ENCODE peak calls at places on chromosomes 4 and X, in four cellular contexts. U is ELR, C is RPMI7951, H is mesothelial cell of epicardium. L is an unnamed sample.

GRCh38 chr4:98110929-98111328 is 32.3 kb downstream of the STPG2 start:
- DNase-seq in U (no peak), C (no peak), H (no peak), L (no peak)

GRCh38 chr4:183478123-183478522 is 26.7 kb upstream of the ING2 start:
- DNase-seq in U (no peak), C (no peak), H (no peak), L (no peak)

GRCh38 chrX:108001218-108001814 is 19.1 kb upstream of the TEX13B start:
- DNase-seq in U (peak), C (peak), H (no peak), L (peak)

GRCh38 chrX:134181261-134181660 is 55.7 kb upstream of the CCDC160 start:
- DNase-seq in U (no peak), C (no peak), H (no peak), L (no peak)

GRCh38 chr4:100644150-100644549 is 126.3 kb upstream of the EMCN start:
- DNase-seq in U (no peak), C (no peak), H (no peak), L (no peak)

GRCh38 chrX:48580662-48581061 is 6.4 kb downstream of the RBM3 start:
- DNase-seq in U (no peak), C (peak), H (no peak), L (no peak)

GRCh38 chrX:26918633-26919032 is 544.5 kb downstream of the PPP4R3C start:
- DNase-seq in U (no peak), C (no peak), H (no peak), L (no peak)

GRCh38 chr4:116302990-116303735 is 782.2 kb downstream of the TRAM1L1 start:
- DNase-seq in U (no peak), C (no peak), H (no peak), L (no peak)

GRCh38 chrX:9501362-9501761 is 36.5 kb downstream of the TBL1X start:
- DNase-seq in U (no peak), C (no peak), H (no peak), L (no peak)

GRCh38 chr4:38563703-38564490 is 100.1 kb upstream of the KLF3 start:
- DNase-seq in U (no peak), C (no peak), H (no peak), L (no peak)

GRCh38 chr4:170259631-170260153 is 169.9 kb upstream of the AADAT start:
- DNase-seq in U (peak), C (peak), H (peak), L (peak)

GRCh38 chr4:184613405-184613804 is 35.8 kb downstream of the CASP3 start:
- DNase-seq in U (no peak), C (no peak), H (no peak), L (no peak)

GRCh38 chr4:112732142-112732541 is 95.2 kb downstream of the LARP7 start:
- DNase-seq in U (no peak), C (no peak), H (no peak), L (no peak)

GRCh38 chrX:139179592-139179991 is 350.9 kb upstream of the F9 start:
- DNase-seq in U (no peak), C (no peak), H (no peak), L (no peak)

GRCh38 chr4:79862842-79863241 is 210.2 kb downstream of the ANTXR2 start:
- DNase-seq in U (no peak), C (no peak), H (no peak), L (no peak)

GRCh38 chr4:187215438-187215837 is 491.8 kb upstream of the FAT1 start:
- DNase-seq in U (no peak), C (no peak), H (no peak), L (no peak)

GRCh38 chr4:102789317-102789717 is 28.5 kb upstream of the MANBA start:
- DNase-seq in U (peak), C (peak), H (no peak), L (no peak)

GRCh38 chrX:19613645-19614323 is 98.5 kb upstream of the MAP3K15 start:
- DNase-seq in U (no peak), C (no peak), H (no peak), L (no peak)

GRCh38 chrX:134836497-134836968 is 154.3 kb upstream of the SMIM10 start:
- DNase-seq in U (peak), C (peak), H (no peak), L (peak)

GRCh38 chr4:10106421-10107039 is 10.1 kb downstream of the WDR1 start:
- DNase-seq in U (peak), C (peak), H (no peak), L (peak)

GRCh38 chrX:72714471-72714916 is 388 bp upstream of the PHKA1 start:
- DNase-seq in U (peak), C (peak), H (peak), L (peak)

GRCh38 chr4:1494416-1495315 is 88.4 kb upstream of the NKX1-1 start:
- DNase-seq in U (no peak), C (no peak), H (no peak), L (no peak)

GRCh38 chr4:472881-473574 is 25.9 kb downstream of the ZNF721 start:
- DNase-seq in U (peak), C (peak), H (no peak), L (peak)